ENCODE peak calls at places on chromosomes 16 and 17, in five cellular contexts. One of them, this sample, is unnamed.

GRCh38 chr17:77644981-77645380 is 313.5 kb upstream of the TNRC6C start:
- DNase-seq in left colon: no peak
- DNase-seq in skeletal muscle cell: no peak
- DNase-seq in esophagus squamous epithelium: no peak
- DNase-seq in RPMI7951: no peak
- DNase-seq in this sample: no peak

GRCh38 chr16:3121843-3122467 is 9.6 kb downstream of the ZNF205 start:
- DNase-seq in skeletal muscle cell: peak; percentile 32
- DNase-seq in esophagus squamous epithelium: no peak
- DNase-seq in left colon: no peak
- DNase-seq in RPMI7951: no peak
- DNase-seq in this sample: no peak

GRCh38 chr17:28871056-28871579 is 16.3 kb downstream of the ERAL1 start:
- DNase-seq in RPMI7951: no peak
- DNase-seq in esophagus squamous epithelium: no peak
- DNase-seq in left colon: no peak
- DNase-seq in skeletal muscle cell: no peak
- DNase-seq in this sample: no peak

GRCh38 chr17:14080847-14081251 is 11.5 kb downstream of the COX10 start:
- DNase-seq in left colon: peak; percentile 30
- DNase-seq in esophagus squamous epithelium: no peak
- DNase-seq in RPMI7951: no peak
- DNase-seq in skeletal muscle cell: no peak
- DNase-seq in this sample: no peak

GRCh38 chr17:50893183-50893993 is 27.2 kb upstream of the TOB1 start:
- DNase-seq in esophagus squamous epithelium: no peak
- DNase-seq in skeletal muscle cell: no peak
- DNase-seq in left colon: peak; percentile 32
- DNase-seq in RPMI7951: peak; percentile 75
- DNase-seq in this sample: no peak

GRCh38 chr16:54526916-54527315 is 240.3 kb upstream of the IRX3 start:
- DNase-seq in esophagus squamous epithelium: no peak
- DNase-seq in left colon: no peak
- DNase-seq in RPMI7951: peak; percentile 78
- DNase-seq in skeletal muscle cell: no peak
- DNase-seq in this sample: no peak

GRCh38 chr17:42536372-42537155 is 523 bp downstream of the NAGLU start:
- DNase-seq in RPMI7951: peak; percentile 86
- DNase-seq in skeletal muscle cell: peak; percentile 52
- DNase-seq in left colon: peak; percentile 90
- DNase-seq in esophagus squamous epithelium: no peak
- DNase-seq in this sample: peak; percentile 63

GRCh38 chr16:7745321-7745720 is 412.7 kb downstream of the RBFOX1 start:
- DNase-seq in RPMI7951: no peak
- DNase-seq in left colon: no peak
- DNase-seq in esophagus squamous epithelium: no peak
- DNase-seq in skeletal muscle cell: no peak
- DNase-seq in this sample: no peak

GRCh38 chr17:31743767-31744166 is 115.3 kb downstream of the COPRS start:
- DNase-seq in RPMI7951: peak; percentile 67
- DNase-seq in esophagus squamous epithelium: no peak
- DNase-seq in left colon: no peak
- DNase-seq in skeletal muscle cell: no peak
- DNase-seq in this sample: no peak

GRCh38 chr16:5582529-5582928 is 484.9 kb upstream of the EEF2KMT start:
- DNase-seq in RPMI7951: no peak
- DNase-seq in skeletal muscle cell: no peak
- DNase-seq in left colon: no peak
- DNase-seq in esophagus squamous epithelium: no peak
- DNase-seq in this sample: no peak

GRCh38 chr17:2347805-2348685 is 10.7 kb downstream of the SGSM2 start:
- DNase-seq in left colon: peak; percentile 57
- DNase-seq in skeletal muscle cell: peak; percentile 66
- DNase-seq in RPMI7951: peak; percentile 73
- DNase-seq in esophagus squamous epithelium: no peak
- DNase-seq in this sample: no peak

GRCh38 chr16:11848842-11849241 is 2.5 kb downstream of the RSL1D1 start:
- DNase-seq in RPMI7951: peak; percentile 24
- DNase-seq in skeletal muscle cell: peak; percentile 23
- DNase-seq in esophagus squamous epithelium: no peak
- DNase-seq in left colon: no peak
- DNase-seq in this sample: no peak

GRCh38 chr17:27327397-27327796 is 33.5 kb downstream of the WSB1 start:
- DNase-seq in skeletal muscle cell: no peak
- DNase-seq in left colon: no peak
- DNase-seq in esophagus squamous epithelium: no peak
- DNase-seq in RPMI7951: no peak
- DNase-seq in this sample: no peak

GRCh38 chr17:79845601-79845949 is 6.3 kb upstream of the CBX4 start:
- DNase-seq in skeletal muscle cell: no peak
- DNase-seq in left colon: peak; percentile 57
- DNase-seq in RPMI7951: peak; percentile 67
- DNase-seq in esophagus squamous epithelium: no peak
- DNase-seq in this sample: no peak

GRCh38 chr17:40111221-40112128 is 10.3 kb upstream of the MSL1 start:
- DNase-seq in left colon: peak; percentile 88
- DNase-seq in esophagus squamous epithelium: no peak
- DNase-seq in skeletal muscle cell: peak; percentile 89
- DNase-seq in RPMI7951: peak; percentile 95
- DNase-seq in this sample: peak; percentile 96

GRCh38 chr17:74241434-74241833 is 28.1 kb downstream of the TTYH2 start:
- DNase-seq in RPMI7951: no peak
- DNase-seq in left colon: no peak
- DNase-seq in esophagus squamous epithelium: no peak
- DNase-seq in skeletal muscle cell: no peak
- DNase-seq in this sample: no peak

GRCh38 chr17:80385046-80385445 is 29.9 kb upstream of the ENDOV start:
- DNase-seq in esophagus squamous epithelium: no peak
- DNase-seq in skeletal muscle cell: no peak
- DNase-seq in RPMI7951: no peak
- DNase-seq in left colon: no peak
- DNase-seq in this sample: no peak

GRCh38 chr16:1413684-1414531 is 596 bp downstream of the UNKL start:
- DNase-seq in esophagus squamous epithelium: peak; percentile 18
- DNase-seq in left colon: peak; percentile 77
- DNase-seq in skeletal muscle cell: no peak
- DNase-seq in RPMI7951: peak; percentile 40
- DNase-seq in this sample: no peak

GRCh38 chr17:77840156-77840555 is 118.3 kb upstream of the TNRC6C start:
- DNase-seq in esophagus squamous epithelium: no peak
- DNase-seq in left colon: peak; percentile 48
- DNase-seq in RPMI7951: no peak
- DNase-seq in skeletal muscle cell: no peak
- DNase-seq in this sample: no peak

GRCh38 chr17:48052956-48053757 is 5.0 kb downstream of the NFE2L1 start:
- DNase-seq in skeletal muscle cell: no peak
- DNase-seq in left colon: peak; percentile 36
- DNase-seq in RPMI7951: peak; percentile 37
- DNase-seq in esophagus squamous epithelium: no peak
- DNase-seq in this sample: peak; percentile 45

GRCh38 chr17:18015603-18016002 is 23.4 kb downstream of the ATPAF2 start:
- DNase-seq in RPMI7951: no peak
- DNase-seq in esophagus squamous epithelium: no peak
- DNase-seq in skeletal muscle cell: no peak
- DNase-seq in left colon: no peak
- DNase-seq in this sample: no peak

GRCh38 chr17:37607637-37608368 is 1.4 kb downstream of the SYNRG start:
- DNase-seq in RPMI7951: no peak
- DNase-seq in left colon: peak; percentile 33
- DNase-seq in skeletal muscle cell: no peak
- DNase-seq in esophagus squamous epithelium: no peak
- DNase-seq in this sample: no peak